ENCODE peak calls at places on chromosomes 2 and 18, in five cellular contexts. U is fibroblast of lung, A is adrenal gland, D is left ventricle myocardium inferior, S is DND-41. M is an unnamed sample.

GRCh38 chr2:160278889-160279196 is 78.8 kb upstream of the ITGB6 start:
- DNase-seq in U (peak; percentile 40), A (no peak), D (no peak), S (no peak), M (peak; percentile 36)

GRCh38 chr2:41779873-41780272 is 267.9 kb upstream of the PKDCC start:
- DNase-seq in U (no peak), A (no peak), D (no peak), S (no peak), M (no peak)

GRCh38 chr2:240925576-240926515 is 19.7 kb downstream of the CROCC2 start:
- DNase-seq in U (no peak), A (peak; percentile 17), D (peak; percentile 11), S (no peak), M (no peak)

GRCh38 chr18:75206637-75207297 is 2.2 kb downstream of the PTGR3 start:
- DNase-seq in U (no peak), A (no peak), D (no peak), S (no peak), M (no peak)

GRCh38 chr18:58105206-58105907 is 61.3 kb downstream of the NEDD4L start:
- DNase-seq in U (peak; percentile 8), A (no peak), D (no peak), S (no peak), M (no peak)

GRCh38 chr2:237152361-237152760 is 66.7 kb downstream of the COPS8 start:
- DNase-seq in U (no peak), A (no peak), D (no peak), S (no peak), M (no peak)

GRCh38 chr2:125405816-125406215 is 1250.1 kb upstream of the GYPC start:
- DNase-seq in U (peak; percentile 94), A (peak; percentile 25), D (no peak), S (no peak), M (peak; percentile 49)

GRCh38 chr2:7674606-7675005 is 757.4 kb downstream of the RNF144A start:
- DNase-seq in U (no peak), A (no peak), D (no peak), S (no peak), M (no peak)

GRCh38 chr2:26521913-26522180 is 43.9 kb upstream of the OTOF start:
- DNase-seq in U (no peak), A (no peak), D (no peak), S (no peak), M (no peak)

GRCh38 chr2:43328157-43328556 is 101.8 kb upstream of the ZFP36L2 start:
- DNase-seq in U (no peak), A (no peak), D (no peak), S (no peak), M (no peak)

GRCh38 chr2:171365778-171366177 is 68.0 kb downstream of the METTL8 start:
- DNase-seq in U (no peak), A (no peak), D (no peak), S (no peak), M (no peak)

GRCh38 chr2:3046170-3046865 is 331.3 kb downstream of the EIPR1 start:
- DNase-seq in U (no peak), A (no peak), D (no peak), S (no peak), M (no peak)

GRCh38 chr2:9264301-9264700 is 57.7 kb downstream of the ASAP2 start:
- DNase-seq in U (peak; percentile 64), A (no peak), D (no peak), S (no peak), M (no peak)

GRCh38 chr2:9262671-9263171 is 56.1 kb downstream of the ASAP2 start:
- DNase-seq in U (no peak), A (no peak), D (peak; percentile 63), S (no peak), M (no peak)

GRCh38 chr2:9260411-9261037 is 53.9 kb downstream of the ASAP2 start:
- DNase-seq in U (no peak), A (no peak), D (no peak), S (no peak), M (no peak)

GRCh38 chr2:9261231-9261883 is 54.7 kb downstream of the ASAP2 start:
- DNase-seq in U (peak; percentile 39), A (no peak), D (no peak), S (no peak), M (no peak)

DNA sequence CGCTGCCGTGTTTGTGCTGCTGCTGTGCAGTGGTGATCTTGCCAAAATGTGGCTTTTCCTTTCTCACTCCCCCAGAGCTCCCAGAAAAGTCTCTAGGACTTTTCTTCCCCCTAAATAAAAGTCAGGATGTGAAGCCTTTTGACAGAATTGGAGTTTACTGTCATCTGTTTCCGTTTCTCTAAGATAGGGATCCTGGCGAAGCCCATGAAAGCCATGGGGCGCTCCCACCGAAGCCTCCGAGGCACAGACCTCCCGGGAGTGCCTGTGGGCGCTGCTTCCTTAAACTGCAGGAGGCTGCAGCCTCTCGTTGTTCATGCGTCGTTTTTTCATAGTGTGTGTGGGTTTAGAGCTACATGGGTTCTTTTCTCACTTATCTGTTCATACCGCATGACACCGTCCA is 56.8 kb downstream of the ASAP2 start:
- DNase-seq in U (no peak), A (no peak), D (peak; percentile 44), S (no peak), M (no peak)
- H3K4me1 ChIP-seq in U (peaks cover 23% of the 10 kb centered on the region), A (peaks cover 10% of the 10 kb centered on the region), D (peaks cover 92% of the 10 kb centered on the region), S (peaks cover 13% of the 10 kb centered on the region), M (peaks cover 6% of the 10 kb centered on the region)

GRCh38 chr2:111116843-111117665 is 3.7 kb upstream of the BCL2L11 start:
- DNase-seq in U (peak; percentile 67), A (peak; percentile 82), D (peak; percentile 67), S (peak; percentile 61), M (peak; percentile 77)
- H3K27me3 ChIP-seq in U (peaks cover 18% of the 10 kb centered on the region), A (peaks cover 6% of the 10 kb centered on the region), D (peaks cover 67% of the 10 kb centered on the region), S (no peaks in the 10 kb centered on the region), M (no peaks in the 10 kb centered on the region)

GRCh38 chr2:10880586-10881321 is 31.0 kb upstream of the KCNF1 start:
- DNase-seq in U (no peak), A (no peak), D (no peak), S (no peak), M (no peak)
- H3K4me3 ChIP-seq in U (no peak overlapping the region), A (no peak overlapping the region), D (no peak overlapping the region), S (no peak overlapping the region), M (no peak overlapping the region)

DNA sequence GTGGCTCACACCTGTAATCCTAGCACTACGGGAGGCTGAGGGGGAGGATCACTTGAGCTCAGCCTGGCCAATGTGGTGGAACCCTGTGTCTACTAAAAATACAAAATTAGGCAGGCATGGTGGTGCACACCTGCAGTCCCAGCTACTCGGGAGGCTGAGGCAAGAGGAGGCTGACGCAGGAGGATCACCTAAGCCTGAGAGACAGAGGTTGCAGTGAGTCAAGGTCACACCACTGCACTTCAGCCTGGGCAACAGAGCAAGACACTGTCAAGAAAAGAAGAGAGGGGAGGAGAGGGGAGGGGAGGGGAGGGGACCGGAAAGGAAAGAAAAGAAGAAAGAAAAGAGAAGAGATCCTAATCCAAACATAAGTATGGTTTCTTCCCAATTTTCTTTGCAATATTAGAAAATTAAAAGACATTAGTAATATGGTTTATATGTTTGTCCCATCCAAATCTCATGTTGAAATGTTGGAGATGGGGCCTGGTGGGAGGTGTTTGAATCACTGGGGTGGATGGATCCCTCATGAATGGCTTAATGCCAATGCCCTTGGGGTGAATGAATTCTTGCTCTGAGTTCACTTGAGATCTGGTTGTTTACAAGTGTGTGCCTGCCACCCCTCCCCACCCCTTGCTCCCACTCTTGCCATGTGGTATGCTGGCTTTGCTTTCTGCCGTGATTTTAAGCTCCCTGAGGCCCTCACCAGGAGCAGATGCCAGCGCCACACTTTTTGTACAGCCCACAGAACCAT is 50.7 kb downstream of the TRIP12 start:
- DNase-seq in U (no peak), A (no peak), D (no peak), S (no peak), M (peak; percentile 24)
- H3K4me1 ChIP-seq in U (no peaks in the 10 kb centered on the region), A (peaks cover 9% of the 10 kb centered on the region), D (peaks cover 55% of the 10 kb centered on the region), S (no peaks in the 10 kb centered on the region), M (peaks cover 18% of the 10 kb centered on the region)

DNA sequence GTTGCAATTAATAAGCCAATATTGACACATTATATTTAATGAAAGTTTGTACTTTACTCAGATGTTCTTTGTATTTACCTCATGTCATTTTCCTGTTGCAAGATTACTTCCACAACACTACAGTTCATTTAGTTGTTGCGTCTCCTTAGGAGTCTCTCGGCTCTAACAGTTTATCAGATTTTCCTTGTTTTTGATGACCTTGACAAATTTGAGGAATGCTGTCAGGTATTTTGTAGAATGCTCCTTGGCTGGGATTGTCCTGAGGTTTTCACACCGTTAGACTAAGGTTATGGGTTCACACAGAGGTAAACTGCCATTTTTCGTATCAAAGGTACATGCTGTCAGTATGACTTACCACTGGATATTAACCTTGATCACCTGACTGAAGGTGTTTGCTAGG is 416.6 kb upstream of the TNP1 start:
- DNase-seq in U (no peak), A (no peak), D (no peak), S (no peak), M (no peak)
- H3K27me3 ChIP-seq in U (no peaks in the 10 kb centered on the region), A (no peaks in the 10 kb centered on the region), D (no peaks in the 10 kb centered on the region), S (peaks cover 2% of the 10 kb centered on the region), M (no peaks in the 10 kb centered on the region)

DNA sequence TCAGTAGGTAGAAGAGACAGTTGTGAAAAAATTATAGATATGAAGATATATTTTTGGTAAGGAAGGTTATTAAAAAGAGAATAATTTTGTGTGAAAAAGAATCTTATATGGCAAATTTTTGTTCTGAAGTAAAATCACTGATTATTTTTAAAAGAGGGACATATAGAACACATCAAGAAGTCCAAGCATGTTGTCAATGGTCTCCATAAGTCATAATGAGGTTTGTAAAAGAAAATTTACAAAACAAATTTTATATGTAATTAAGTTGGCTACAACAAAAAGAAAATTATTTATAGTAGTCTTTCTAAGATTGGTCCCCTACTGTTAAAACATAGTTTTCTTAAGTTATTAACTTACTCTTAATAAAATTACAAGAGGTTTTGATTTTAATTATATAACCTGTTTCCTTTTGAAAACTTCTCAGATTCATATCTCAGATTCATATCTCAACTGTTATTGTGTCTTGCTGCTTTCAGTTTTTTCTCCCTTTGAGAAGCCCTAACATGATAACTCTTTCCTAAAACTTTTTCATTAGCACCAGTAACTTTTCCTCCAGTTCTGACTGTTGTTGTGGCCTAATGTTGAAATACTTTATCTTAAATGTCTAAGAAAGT is 81.2 kb downstream of the SH3YL1 start:
- DNase-seq in U (no peak), A (no peak), D (no peak), S (no peak), M (peak; percentile 21)
- H3K4me3 ChIP-seq in U (no peak overlapping the region), A (no peak overlapping the region), D (no peak overlapping the region), S (no peak overlapping the region), M (no peak overlapping the region)

GRCh38 chr2:223283329-223283728 is 231.3 kb downstream of the KCNE4 start:
- DNase-seq in U (no peak), A (no peak), D (no peak), S (no peak), M (no peak)
- H3K4me1 ChIP-seq in U (no peaks in the 10 kb centered on the region), A (no peaks in the 10 kb centered on the region), D (no peaks in the 10 kb centered on the region), S (no peaks in the 10 kb centered on the region), M (no peaks in the 10 kb centered on the region)

DNA sequence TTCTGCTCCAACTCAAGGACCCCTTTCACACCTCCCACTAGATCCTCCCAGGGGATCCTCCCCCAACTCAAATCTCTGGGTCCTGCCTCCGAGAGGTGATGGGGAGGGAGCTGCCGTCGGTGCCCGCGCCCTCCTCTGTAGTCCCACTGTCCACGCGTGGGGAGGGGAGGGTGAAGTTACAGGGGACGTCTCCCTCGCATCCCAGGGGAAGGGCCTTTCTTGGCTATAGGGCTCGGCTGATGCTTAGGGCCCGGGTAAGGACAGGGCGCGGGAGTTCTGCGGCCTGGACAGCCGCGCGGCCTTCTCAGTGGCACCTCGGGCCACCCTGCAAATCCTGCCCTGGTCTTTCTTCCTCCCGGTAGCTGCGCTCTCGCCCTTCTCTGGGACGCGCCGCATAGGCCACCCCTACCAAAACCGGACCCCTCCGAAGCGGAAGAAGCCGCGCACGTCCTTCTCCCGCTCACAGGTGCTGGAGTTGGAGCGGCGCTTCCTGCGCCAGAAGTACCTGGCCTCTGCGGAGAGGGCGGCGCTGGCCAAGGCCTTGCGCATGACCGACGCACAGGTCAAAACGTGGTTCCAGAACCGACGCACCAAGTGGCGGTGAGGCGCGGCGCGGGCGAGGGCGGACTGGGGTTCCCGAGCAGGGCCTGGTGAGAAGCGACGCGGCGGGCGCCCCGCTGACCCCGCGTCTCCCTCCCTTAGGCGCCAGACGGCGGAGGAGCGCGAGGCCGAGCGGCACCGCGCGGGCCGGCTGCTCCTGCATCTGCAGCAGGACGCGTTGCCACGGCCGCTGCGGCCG is 1.2 kb downstream of the TLX2 start:
- DNase-seq in U (no peak), A (no peak), D (no peak), S (no peak), M (no peak)
- H3K27me3 ChIP-seq in U (peaks cover 92% of the 10 kb centered on the region), A (peaks cover 96% of the 10 kb centered on the region), D (peaks cover 100% of the 10 kb centered on the region), S (peaks cover 28% of the 10 kb centered on the region), M (no peaks in the 10 kb centered on the region)

M was measured in SJCRH30.